ENCODE peak calls at places on chromosomes 1 and 21, in ten cellular contexts. F is ovary, H is GM12878, E is right lobe of liver, C is gastrocnemius medialis, N is heart left ventricle, K is spleen, J is IMR-90, R is body of pancreas, G is sigmoid colon. Z is an unnamed sample. For H3K9me3 and H3K27me3, the result is how much of the 10 kb centered on the place peaks cover.

GRCh38 chr1:86616871-86617270 is 70.0 kb downstream of the CLCA4 start:
- DNase-seq in F (no peak), H (peak), E (no peak), C (no peak), N (no peak), K (no peak), J (no peak), R (no peak), G (no peak), Z (no peak)

GRCh38 chr1:200963076-200963475 is 60.4 kb downstream of the KIF21B start:
- DNase-seq in F (no peak), H (no peak), E (no peak), C (no peak), N (no peak), K (no peak), J (no peak), R (no peak), G (no peak), Z (no peak)

GRCh38 chr1:180188103-180188506 is 33.4 kb downstream of the QSOX1 start:
- DNase-seq in F (peak), H (no peak), E (peak), C (no peak), N (peak), K (no peak), J (peak), R (peak), G (no peak), Z (peak)

GRCh38 chr1:8370928-8371327 is 53.0 kb downstream of the SLC45A1 start:
- DNase-seq in F (no peak), H (no peak), E (no peak), C (peak), N (peak), K (no peak), J (peak), R (no peak), G (peak), Z (peak)

GRCh38 chr1:233790662-233791371 is 113.7 kb upstream of the SLC35F3 start:
- DNase-seq in F (no peak), H (peak), E (no peak), C (no peak), N (peak), K (no peak), J (peak), R (peak), G (no peak), Z (peak)

GRCh38 chr1:209416009-209416408 is 167.5 kb upstream of the CAMK1G start:
- DNase-seq in F (no peak), H (no peak), E (no peak), C (no peak), N (no peak), K (no peak), J (peak), R (no peak), G (no peak), Z (peak)

GRCh38 chr1:87226341-87226760 is 102.3 kb upstream of the LMO4 start:
- DNase-seq in F (peak), H (no peak), E (peak), C (peak), N (peak), K (no peak), J (peak), R (peak), G (peak), Z (peak)

GRCh38 chr21:41965045-41965444 is 11.2 kb upstream of the C2CD2 start:
- DNase-seq in F (no peak), H (no peak), E (no peak), C (no peak), N (no peak), K (peak), J (no peak), R (no peak), G (no peak), Z (no peak)

GRCh38 chr1:224057461-224058199 is 56.3 kb upstream of the FBXO28 start:
- DNase-seq in F (no peak), H (no peak), E (no peak), C (no peak), N (no peak), K (no peak), J (no peak), R (no peak), G (no peak), Z (no peak)

GRCh38 chr1:38140025-38140487 is 93.5 kb upstream of the POU3F1 start:
- DNase-seq in F (no peak), H (no peak), E (no peak), C (no peak), N (no peak), K (no peak), J (peak), R (peak), G (no peak), Z (peak)

GRCh38 chr1:183417691-183418491 is at the start of gene NMNAT2:
- DNase-seq in F (peak), H (no peak), E (no peak), C (no peak), N (peak), K (no peak), J (peak), R (peak), G (peak), Z (peak)

GRCh38 chr1:233360525-233361094 is 33.1 kb downstream of the MAP3K21 start:
- DNase-seq in F (no peak), H (no peak), E (no peak), C (no peak), N (no peak), K (no peak), J (no peak), R (no peak), G (no peak), Z (peak)

GRCh38 chr1:227942716-227943261 is 4.9 kb downstream of the WNT9A start:
- DNase-seq in F (no peak), H (no peak), E (peak), C (peak), N (no peak), K (peak), J (no peak), R (no peak), G (peak), Z (no peak)

GRCh38 chr1:214581785-214582184 is 21.2 kb upstream of the CENPF start:
- DNase-seq in F (no peak), H (no peak), E (no peak), C (peak), N (no peak), K (no peak), J (peak), R (peak), G (no peak), Z (no peak)

GRCh38 chr1:40630488-40631223 is 34.8 kb downstream of the RIMS3 start:
- DNase-seq in F (no peak), H (no peak), E (no peak), C (no peak), N (no peak), K (no peak), J (peak), R (peak), G (no peak), Z (no peak)

GRCh38 chr1:183443466-183443865 is 25.3 kb upstream of the NMNAT2 start:
- DNase-seq in F (no peak), H (no peak), E (no peak), C (no peak), N (no peak), K (no peak), J (no peak), R (no peak), G (no peak), Z (no peak)

GRCh38 chr1:47471163-47471562 is 33.3 kb downstream of the FOXD2 start:
- DNase-seq in F (no peak), H (no peak), E (no peak), C (peak), N (no peak), K (no peak), J (no peak), R (peak), G (peak), Z (peak)

GRCh38 chr1:178192686-178193085 is 98.8 kb downstream of the RASAL2 start:
- DNase-seq in F (no peak), H (no peak), E (no peak), C (peak), N (peak), K (no peak), J (peak), R (peak), G (no peak), Z (no peak)

GRCh38 chr1:116832932-116833578 is 76.7 kb upstream of the PTGFRN start:
- DNase-seq in F (no peak), H (no peak), E (no peak), C (no peak), N (no peak), K (no peak), J (no peak), R (no peak), G (no peak), Z (no peak)

GRCh38 chr1:44655609-44656008 is 18.7 kb downstream of the TMEM53 start:
- DNase-seq in F (no peak), H (no peak), E (peak), C (no peak), N (no peak), K (peak), J (no peak), R (peak), G (no peak), Z (no peak)

GRCh38 chr1:107689733-107690132 is 275.2 kb downstream of the VAV3 start:
- DNase-seq in F (no peak), H (no peak), E (no peak), C (no peak), N (no peak), K (no peak), J (no peak), R (no peak), G (no peak), Z (no peak)

GRCh38 chr21:42465008-42465878 is 30.8 kb downstream of the RSPH1 start:
- DNase-seq in F (no peak), H (peak), E (peak), C (no peak), N (no peak), K (no peak), J (no peak), R (peak), G (no peak), Z (no peak)

GRCh38 chr1:181149326-181150000 is 61.0 kb downstream of the IER5 start:
- DNase-seq in F (no peak), H (no peak), E (no peak), C (no peak), N (no peak), K (peak), J (no peak), R (no peak), G (peak), Z (no peak)

GRCh38 chr21:28799926-28800325 is 192.8 kb downstream of the LTN1 start:
- DNase-seq in F (no peak), H (no peak), E (no peak), C (no peak), N (no peak), K (no peak), J (no peak), R (no peak), G (peak), Z (no peak)

GRCh38 chr21:46208761-46209721 is 19.5 kb downstream of the LSS start:
- DNase-seq in F (peak), H (no peak), E (no peak), C (no peak), N (no peak), K (peak), J (no peak), R (no peak), G (peak), Z (no peak)

GRCh38 chr1:85344256-85344694 is 67.8 kb upstream of the BCL10 start:
- DNase-seq in F (no peak), H (no peak), E (peak), C (peak), N (peak), K (no peak), J (peak), R (peak), G (no peak), Z (peak)

GRCh38 chr1:184285401-184286087 is 101.3 kb upstream of the C1orf21 start:
- DNase-seq in F (no peak), H (no peak), E (no peak), C (no peak), N (no peak), K (no peak), J (no peak), R (no peak), G (no peak), Z (no peak)

GRCh38 chr1:17948594-17948993 is 159.0 kb upstream of the IGSF21 start:
- DNase-seq in F (no peak), H (no peak), E (no peak), C (no peak), N (no peak), K (no peak), J (no peak), R (no peak), G (no peak), Z (no peak)

GRCh38 chr1:226778657-226779058 is 39.6 kb upstream of the ITPKB start:
- DNase-seq in F (no peak), H (no peak), E (no peak), C (no peak), N (peak), K (no peak), J (peak), R (peak), G (peak), Z (peak)

GRCh38 chr1:55140546-55140983 is 74.6 kb downstream of the USP24 start:
- DNase-seq in F (peak), H (peak), E (peak), C (peak), N (peak), K (no peak), J (peak), R (peak), G (peak), Z (peak)

GRCh38 chr1:103517380-103518047 is 8.0 kb upstream of the RNPC3 start:
- DNase-seq in F (no peak), H (peak), E (no peak), C (no peak), N (no peak), K (no peak), J (peak), R (no peak), G (no peak), Z (no peak)

GRCh38 chr1:190178827-190179226 is 298.8 kb downstream of the BRINP3 start:
- DNase-seq in F (no peak), H (no peak), E (no peak), C (no peak), N (no peak), K (no peak), J (no peak), R (no peak), G (no peak), Z (no peak)

GRCh38 chr1:182720465-182720864 is 36.1 kb upstream of the RGS8 start:
- DNase-seq in F (no peak), H (no peak), E (no peak), C (no peak), N (no peak), K (no peak), J (peak), R (no peak), G (no peak), Z (no peak)

GRCh38 chr1:15881961-15882360 is 34.5 kb downstream of the SPEN start:
- DNase-seq in F (no peak), H (no peak), E (no peak), C (no peak), N (no peak), K (no peak), J (no peak), R (no peak), G (no peak), Z (no peak)

GRCh38 chr1:15107052-15107687 is 46.4 kb upstream of the TMEM51 start:
- DNase-seq in F (no peak), H (no peak), E (no peak), C (no peak), N (no peak), K (no peak), J (no peak), R (no peak), G (no peak), Z (no peak)

GRCh38 chr1:242033331-242033956 is 34.5 kb upstream of the MAP1LC3C start:
- DNase-seq in F (peak), H (no peak), E (no peak), C (no peak), N (no peak), K (no peak), J (no peak), R (no peak), G (no peak), Z (no peak)

GRCh38 chr1:201085902-201086735 is 26.1 kb downstream of the CACNA1S start:
- DNase-seq in F (peak), H (no peak), E (peak), C (peak), N (peak), K (no peak), J (peak), R (peak), G (no peak), Z (peak)

GRCh38 chr21:38990424-38990794 is 184.7 kb downstream of the ETS2 start:
- DNase-seq in F (no peak), H (no peak), E (no peak), C (no peak), N (no peak), K (no peak), J (no peak), R (no peak), G (peak), Z (no peak)

DNA sequence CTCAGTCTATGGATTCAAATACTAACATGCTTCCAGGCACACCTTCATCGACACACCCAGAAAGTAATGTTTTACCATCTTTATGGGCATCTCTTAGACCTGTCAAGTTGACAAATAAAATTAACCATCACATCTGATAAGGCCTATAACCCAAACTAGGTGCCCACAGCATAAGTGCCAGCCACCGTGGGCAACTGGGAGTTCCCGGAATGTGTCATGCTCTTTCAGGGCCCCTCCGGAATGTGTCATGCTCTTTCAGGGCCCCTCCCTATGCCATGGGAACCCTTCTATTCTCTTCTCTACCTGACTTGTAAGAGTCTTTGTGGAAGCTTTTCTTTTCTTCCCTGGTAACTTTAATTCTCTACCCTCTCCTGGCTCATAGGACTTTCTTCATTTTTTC is 26.6 kb downstream of the KRTAP24-1 start:
- DNase-seq in F (no peak), H (no peak), E (no peak), C (no peak), N (no peak), K (no peak), J (no peak), R (no peak), G (no peak), Z (no peak)
- TF ChIP-seq POLR2A in F (no peak), H (no peak), E (no peak), C (no peak), N (no peak), K (no peak), J (no peak), R (no peak), G (no peak), Z (no peak)

DNA sequence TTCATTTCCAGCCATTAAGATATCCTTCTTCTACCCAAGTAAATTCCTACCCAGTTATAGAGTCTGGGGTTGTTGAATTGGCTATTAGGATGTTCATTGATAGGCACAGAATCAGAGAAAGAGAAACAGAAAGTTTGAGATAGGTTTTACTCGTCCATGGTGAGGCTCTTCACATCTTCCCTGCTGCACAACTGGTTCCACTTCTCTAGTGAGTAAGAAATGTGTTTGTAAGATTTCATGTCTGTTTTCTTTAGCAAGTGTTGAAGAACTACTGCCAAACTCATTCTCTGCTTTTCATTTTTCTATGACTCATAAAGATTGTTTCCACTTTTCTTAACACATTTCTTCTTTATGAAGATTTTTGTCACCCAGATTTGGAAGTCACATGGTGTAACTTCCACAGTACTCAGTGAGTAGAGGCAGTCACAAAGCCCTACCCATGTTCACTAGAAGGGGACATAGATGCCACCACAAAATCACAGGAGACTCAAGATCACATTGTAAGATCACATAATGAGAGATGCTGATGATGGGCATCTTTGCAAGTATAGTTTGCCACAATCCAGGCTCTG is 152.3 kb downstream of the SNX7 start:
- DNase-seq in F (no peak), H (no peak), E (no peak), C (no peak), N (no peak), K (no peak), J (no peak), R (no peak), G (no peak), Z (no peak)
- H3K9me3 ChIP-seq in F (under half), H (under half), E (under half), C (under half), N (under half), K (under half), J (under half), R (under half), G (under half), Z (under half)

GRCh38 chr1:34785231-34785874 is 4.3 kb downstream of the GJB3 start:
- DNase-seq in F (no peak), H (no peak), E (peak), C (no peak), N (no peak), K (no peak), J (no peak), R (no peak), G (peak), Z (no peak)
- H3K27me3 ChIP-seq in F (under half), H (under half), E (under half), C (under half), N (under half), K (under half), J (under half), R (under half), G (under half), Z (under half)

GRCh38 chr1:245440933-245441332 is 286.1 kb downstream of the KIF26B start:
- DNase-seq in F (no peak), H (no peak), E (no peak), C (no peak), N (no peak), K (no peak), J (no peak), R (no peak), G (no peak), Z (no peak)

GRCh38 chr1:245448858-245449534 is 294.2 kb downstream of the KIF26B start:
- DNase-seq in F (no peak), H (no peak), E (no peak), C (no peak), N (no peak), K (no peak), J (peak), R (no peak), G (no peak), Z (no peak)

GRCh38 chr1:245444971-245445370 is 290.2 kb downstream of the KIF26B start:
- DNase-seq in F (no peak), H (no peak), E (no peak), C (no peak), N (no peak), K (no peak), J (no peak), R (no peak), G (no peak), Z (no peak)

GRCh38 chr1:245441699-245442098 is 286.9 kb downstream of the KIF26B start:
- DNase-seq in F (no peak), H (no peak), E (no peak), C (no peak), N (no peak), K (no peak), J (no peak), R (peak), G (peak), Z (no peak)

DNA sequence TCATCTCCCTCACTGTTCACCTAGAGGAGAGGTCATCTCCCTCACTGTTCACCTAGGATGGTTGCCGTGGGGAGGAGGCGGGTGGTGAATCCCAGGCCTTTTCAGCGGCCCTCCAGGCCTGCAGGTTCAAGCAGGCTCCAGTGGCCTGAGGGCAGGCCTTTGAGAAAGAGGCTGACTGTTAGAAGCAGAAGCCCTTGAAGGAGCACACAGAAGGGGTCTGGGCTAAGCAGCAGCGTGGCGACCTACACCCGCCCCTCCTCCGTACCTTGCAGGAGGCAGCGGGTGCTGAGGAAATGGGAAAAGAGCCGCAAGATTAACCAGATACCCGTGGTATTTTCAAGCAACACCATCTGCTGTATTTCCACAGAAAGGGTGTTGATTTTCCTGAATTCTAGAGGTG is 289.4 kb downstream of the KIF26B start:
- DNase-seq in F (no peak), H (no peak), E (no peak), C (no peak), N (no peak), K (no peak), J (no peak), R (no peak), G (no peak), Z (no peak)
- TF ChIP-seq POLR2A in F (no peak), H (no peak), E (no peak), C (no peak), N (no peak), K (no peak), J (no peak), R (no peak), G (no peak), Z (no peak)

GRCh38 chr1:52544665-52545525 is 8.0 kb downstream of the TUT4 start:
- DNase-seq in F (no peak), H (no peak), E (no peak), C (no peak), N (no peak), K (no peak), J (no peak), R (no peak), G (no peak), Z (no peak)
- H3K9me3 ChIP-seq in F (under half), H (under half), E (under half), C (under half), N (under half), K (under half), J (under half), R (under half), G (under half), Z (under half)